ENCODE peak calls at places on chromosomes 1 and 21, in four cellular contexts. One of them, this sample, is unnamed. For H3K27me3, the result is how much of the 10 kb centered on the place peaks cover.

GRCh38 chr1:171188388-171189266 is 3.5 kb downstream of the FMO2 start:
- DNase-seq in right lobe of liver: peak
- DNase-seq in A673: peak
- DNase-seq in heart left ventricle: no peak
- DNase-seq in this sample: peak

GRCh38 chr1:154767315-154768240 is 102.5 kb downstream of the KCNN3 start:
- DNase-seq in right lobe of liver: no peak
- DNase-seq in A673: no peak
- DNase-seq in heart left ventricle: no peak
- DNase-seq in this sample: peak

GRCh38 chr1:191343816-191344215 is 814.4 kb upstream of the RGS18 start:
- DNase-seq in right lobe of liver: no peak
- DNase-seq in A673: no peak
- DNase-seq in heart left ventricle: no peak
- DNase-seq in this sample: no peak

GRCh38 chr1:234197839-234198238 is 175.4 kb upstream of the COA6 start:
- DNase-seq in right lobe of liver: no peak
- DNase-seq in A673: no peak
- DNase-seq in heart left ventricle: no peak
- DNase-seq in this sample: no peak

GRCh38 chr1:97050501-97050900 is 328.9 kb downstream of the PTBP2 start:
- DNase-seq in right lobe of liver: no peak
- DNase-seq in A673: peak
- DNase-seq in heart left ventricle: no peak
- DNase-seq in this sample: peak

GRCh38 chr1:67957026-67957425 is 93.4 kb downstream of the DIRAS3 start:
- DNase-seq in right lobe of liver: no peak
- DNase-seq in A673: no peak
- DNase-seq in heart left ventricle: no peak
- DNase-seq in this sample: no peak

GRCh38 chr1:215710340-215710971 is 143.4 kb downstream of the KCTD3 start:
- DNase-seq in right lobe of liver: no peak
- DNase-seq in A673: peak
- DNase-seq in heart left ventricle: no peak
- DNase-seq in this sample: peak

GRCh38 chr1:211196880-211197279 is 62.3 kb upstream of the RCOR3 start:
- DNase-seq in right lobe of liver: no peak
- DNase-seq in A673: no peak
- DNase-seq in heart left ventricle: no peak
- DNase-seq in this sample: no peak

GRCh38 chr21:26041441-26042180 is 129.0 kb downstream of the APP start:
- DNase-seq in right lobe of liver: no peak
- DNase-seq in A673: peak
- DNase-seq in heart left ventricle: no peak
- DNase-seq in this sample: peak

GRCh38 chr1:119859647-119860046 is 36.7 kb downstream of the ADAM30 start:
- DNase-seq in right lobe of liver: no peak
- DNase-seq in A673: peak
- DNase-seq in heart left ventricle: no peak
- DNase-seq in this sample: peak

GRCh38 chr1:88982055-88982454 is 10.4 kb downstream of the KYAT3 start:
- DNase-seq in right lobe of liver: no peak
- DNase-seq in A673: no peak
- DNase-seq in heart left ventricle: no peak
- DNase-seq in this sample: no peak

GRCh38 chr1:13965770-13966398 is 265.9 kb downstream of the PRDM2 start:
- DNase-seq in right lobe of liver: no peak
- DNase-seq in A673: peak
- DNase-seq in heart left ventricle: no peak
- DNase-seq in this sample: peak

GRCh38 chr21:21714396-21714795 is 716.2 kb downstream of the NCAM2 start:
- DNase-seq in right lobe of liver: no peak
- DNase-seq in A673: peak
- DNase-seq in heart left ventricle: no peak
- DNase-seq in this sample: peak

GRCh38 chr1:29810121-29811120 is 574.1 kb downstream of the PTPRU start:
- DNase-seq in right lobe of liver: peak
- DNase-seq in A673: no peak
- DNase-seq in heart left ventricle: no peak
- DNase-seq in this sample: no peak

GRCh38 chr1:153968000-153968363 is 280 bp downstream of the CREB3L4 start:
- DNase-seq in right lobe of liver: no peak
- DNase-seq in A673: no peak
- DNase-seq in heart left ventricle: no peak
- DNase-seq in this sample: no peak

GRCh38 chr1:33147997-33148314 is 33.9 kb downstream of the TRIM62 start:
- DNase-seq in right lobe of liver: no peak
- DNase-seq in A673: peak
- DNase-seq in heart left ventricle: no peak
- DNase-seq in this sample: peak

GRCh38 chr1:58064281-58064680 is 482.2 kb downstream of the OMA1 start:
- DNase-seq in right lobe of liver: no peak
- DNase-seq in A673: no peak
- DNase-seq in heart left ventricle: no peak
- DNase-seq in this sample: no peak

GRCh38 chr1:6121021-6121421 is 59.1 kb downstream of the CHD5 start:
- DNase-seq in right lobe of liver: no peak
- DNase-seq in A673: no peak
- DNase-seq in heart left ventricle: peak
- DNase-seq in this sample: no peak

GRCh38 chr21:44475266-44475665 is 20.0 kb downstream of the LRRC3 start:
- DNase-seq in right lobe of liver: no peak
- DNase-seq in A673: no peak
- DNase-seq in heart left ventricle: no peak
- DNase-seq in this sample: no peak

GRCh38 chr1:41811051-41811795 is 107.5 kb downstream of the HIVEP3 start:
- DNase-seq in right lobe of liver: no peak
- DNase-seq in A673: peak
- DNase-seq in heart left ventricle: no peak
- DNase-seq in this sample: no peak

GRCh38 chr1:24762133-24762676 is 17.0 kb downstream of the CLIC4 start:
- DNase-seq in right lobe of liver: no peak
- DNase-seq in A673: no peak
- DNase-seq in heart left ventricle: no peak
- DNase-seq in this sample: no peak

GRCh38 chr21:17572431-17572830 is 40.3 kb downstream of the BTG3 start:
- DNase-seq in right lobe of liver: no peak
- DNase-seq in A673: no peak
- DNase-seq in heart left ventricle: no peak
- DNase-seq in this sample: no peak

GRCh38 chr1:218371927-218372672 is 27.0 kb downstream of the TGFB2 start:
- DNase-seq in right lobe of liver: no peak
- DNase-seq in A673: no peak
- DNase-seq in heart left ventricle: no peak
- DNase-seq in this sample: peak

GRCh38 chr1:201999625-202000238 is 10.7 kb upstream of the ELF3 start:
- DNase-seq in right lobe of liver: no peak
- DNase-seq in A673: peak
- DNase-seq in heart left ventricle: no peak
- DNase-seq in this sample: peak

GRCh38 chr1:161420763-161421455 is 53.2 kb upstream of the CFAP126 start:
- DNase-seq in right lobe of liver: no peak
- DNase-seq in A673: peak
- DNase-seq in heart left ventricle: no peak
- DNase-seq in this sample: no peak

GRCh38 chr1:147167361-147167760 is 4.9 kb downstream of the PRKAB2 start:
- DNase-seq in right lobe of liver: no peak
- DNase-seq in A673: peak
- DNase-seq in heart left ventricle: no peak
- DNase-seq in this sample: no peak

GRCh38 chr1:164660415-164661174 is 101.6 kb downstream of the PBX1 start:
- DNase-seq in right lobe of liver: no peak
- DNase-seq in A673: no peak
- DNase-seq in heart left ventricle: no peak
- DNase-seq in this sample: no peak

GRCh38 chr21:20040768-20041167 is 957.4 kb upstream of the NCAM2 start:
- DNase-seq in right lobe of liver: no peak
- DNase-seq in A673: no peak
- DNase-seq in heart left ventricle: no peak
- DNase-seq in this sample: no peak

DNA sequence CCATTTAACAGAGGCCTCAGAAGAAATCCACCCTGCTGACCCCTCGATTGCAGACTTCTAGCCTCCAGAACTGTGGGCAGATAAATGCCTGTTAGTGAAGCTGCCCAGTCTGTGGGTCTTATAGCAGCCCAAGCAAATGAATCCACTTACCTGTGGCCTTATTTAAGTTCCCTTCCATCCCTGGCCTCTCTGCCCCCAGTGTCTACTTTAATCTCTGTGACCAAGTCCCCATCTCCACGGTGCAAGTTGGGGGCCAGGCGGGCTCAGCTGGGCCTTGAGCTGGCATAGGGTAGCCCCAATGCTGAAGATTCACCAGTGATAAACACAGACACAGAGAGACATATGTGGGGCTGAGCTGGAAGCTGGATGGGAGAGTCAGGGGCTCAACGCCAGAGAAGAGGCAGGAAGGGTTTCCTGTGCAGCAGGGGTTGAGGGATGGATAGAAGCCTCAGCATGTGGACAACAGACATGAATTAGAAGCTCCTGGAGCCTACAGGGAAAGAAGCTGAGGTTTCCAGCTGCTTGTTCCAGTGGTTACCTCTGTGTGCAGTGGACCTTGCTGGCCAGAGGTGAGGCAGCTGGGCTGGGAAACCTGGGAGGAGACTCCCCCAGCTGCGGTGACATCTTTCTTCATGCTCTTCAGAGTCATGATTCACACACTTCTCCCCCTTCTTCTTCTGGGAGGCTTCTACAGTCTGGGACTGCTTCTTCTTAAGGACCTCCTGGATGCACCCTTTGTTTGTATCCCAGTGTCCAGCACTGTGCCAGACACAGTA is 13.4 kb upstream of the B3GALT5 start:
- DNase-seq in right lobe of liver: no peak
- DNase-seq in A673: no peak
- DNase-seq in heart left ventricle: no peak
- DNase-seq in this sample: no peak
- H3K27ac ChIP-seq in right lobe of liver: no peak
- H3K27ac ChIP-seq in A673: no peak
- H3K27ac ChIP-seq in heart left ventricle: no peak
- H3K27ac ChIP-seq in this sample: no peak

GRCh38 chr1:182978158-182978853 is 25.3 kb upstream of the SHCBP1L start:
- DNase-seq in right lobe of liver: no peak
- DNase-seq in A673: no peak
- DNase-seq in heart left ventricle: no peak
- DNase-seq in this sample: no peak

GRCh38 chr1:182972231-182972630 is 19.3 kb upstream of the SHCBP1L start:
- DNase-seq in right lobe of liver: no peak
- DNase-seq in A673: no peak
- DNase-seq in heart left ventricle: no peak
- DNase-seq in this sample: no peak

GRCh38 chr1:182977480-182977879 is 24.5 kb upstream of the SHCBP1L start:
- DNase-seq in right lobe of liver: no peak
- DNase-seq in A673: no peak
- DNase-seq in heart left ventricle: no peak
- DNase-seq in this sample: no peak

GRCh38 chr1:182972821-182973220 is 19.9 kb upstream of the SHCBP1L start:
- DNase-seq in right lobe of liver: no peak
- DNase-seq in A673: no peak
- DNase-seq in heart left ventricle: no peak
- DNase-seq in this sample: no peak

DNA sequence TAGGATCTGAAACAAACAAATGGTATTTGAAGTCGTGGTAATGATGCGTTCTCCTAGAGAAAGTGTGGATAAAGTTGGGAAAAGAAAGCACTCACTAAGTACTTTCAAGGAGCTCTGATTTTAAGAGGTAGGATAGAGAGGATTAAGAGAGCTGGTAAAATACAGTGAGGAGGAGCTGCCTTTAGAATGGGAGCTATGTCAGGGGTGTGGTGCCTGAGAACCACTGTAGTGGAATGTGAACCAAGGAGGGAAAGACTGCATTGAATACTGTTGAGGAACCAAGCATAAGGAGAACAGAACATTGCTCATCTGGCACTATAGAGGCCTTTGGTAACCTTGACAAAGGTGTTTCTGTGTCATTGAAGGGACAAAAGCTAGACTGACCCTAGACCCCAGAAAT is 21.8 kb upstream of the SHCBP1L start:
- DNase-seq in right lobe of liver: no peak
- DNase-seq in A673: no peak
- DNase-seq in heart left ventricle: no peak
- DNase-seq in this sample: no peak
- H3K27me3 ChIP-seq in right lobe of liver: under half
- H3K27me3 ChIP-seq in A673: under half
- H3K27me3 ChIP-seq in heart left ventricle: under half
- H3K27me3 ChIP-seq in this sample: under half

DNA sequence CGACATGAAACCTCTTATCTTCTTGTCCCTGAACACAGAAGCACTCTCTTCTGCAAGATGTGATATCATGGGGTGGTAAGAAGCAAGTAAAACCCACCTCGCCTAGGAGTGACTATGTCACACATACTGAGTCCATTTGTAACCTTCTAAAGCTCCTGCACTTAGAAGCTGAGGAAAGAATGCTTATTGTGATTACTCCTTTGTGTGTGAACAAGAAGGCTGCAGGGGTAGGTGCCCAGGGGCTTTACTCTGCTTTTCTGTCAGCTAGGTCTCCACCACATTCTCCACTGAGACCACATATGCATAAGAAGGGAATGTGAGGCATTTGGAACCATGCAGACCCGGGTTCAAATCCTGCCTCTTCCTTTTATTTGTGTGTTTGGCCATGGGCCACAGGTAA is 144.3 kb downstream of the DMRTA2 start:
- DNase-seq in right lobe of liver: no peak
- DNase-seq in A673: no peak
- DNase-seq in heart left ventricle: no peak
- DNase-seq in this sample: no peak
- H3K4me3 ChIP-seq in right lobe of liver: no peak
- H3K4me3 ChIP-seq in A673: no peak
- H3K4me3 ChIP-seq in heart left ventricle: no peak
- H3K4me3 ChIP-seq in this sample: no peak

DNA sequence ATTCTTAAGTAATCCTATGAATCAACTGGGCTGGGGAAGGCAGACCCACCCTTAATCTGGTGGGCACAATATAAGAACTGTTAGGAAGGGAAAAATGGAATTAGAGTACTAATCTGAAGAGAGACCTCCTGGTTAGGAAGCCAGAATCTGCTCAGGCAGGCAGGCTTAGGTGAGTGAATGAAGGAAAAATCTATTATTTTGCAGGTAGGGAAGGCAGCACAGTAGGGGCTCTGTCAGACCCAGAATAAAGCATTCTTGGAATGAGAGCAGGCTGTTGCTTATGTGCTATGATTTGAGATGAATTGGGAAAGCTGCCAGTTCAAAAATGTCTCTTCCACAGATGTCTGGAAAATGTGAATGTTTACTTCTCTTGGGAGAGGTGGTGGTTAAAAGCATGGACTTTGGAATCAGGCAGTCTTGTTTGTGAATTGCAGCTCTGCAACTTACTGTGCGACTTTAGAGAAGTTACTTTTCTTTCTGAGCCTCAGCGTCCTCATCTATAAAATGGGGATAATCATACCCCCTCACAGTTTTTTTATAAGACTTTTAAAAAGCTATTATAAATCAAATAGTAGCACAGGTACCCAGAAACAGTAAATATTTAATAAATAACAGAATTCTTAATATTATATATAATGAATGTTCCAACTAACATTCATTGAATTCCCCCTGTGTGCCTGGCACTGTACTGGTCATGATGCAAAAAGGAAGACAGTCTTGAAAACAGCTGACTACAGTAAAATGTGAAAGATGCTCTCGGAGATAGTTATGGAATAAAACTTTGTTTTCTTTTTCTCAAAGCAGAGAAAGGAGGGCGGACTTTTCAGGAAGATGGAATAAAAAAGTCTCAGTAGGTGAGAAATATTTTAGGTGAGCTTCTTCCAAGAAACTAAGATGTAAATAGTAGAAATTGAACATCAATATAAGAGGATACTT is 15.3 kb upstream of the ZNF644 start:
- DNase-seq in right lobe of liver: no peak
- DNase-seq in A673: no peak
- DNase-seq in heart left ventricle: no peak
- DNase-seq in this sample: no peak
- H3K27ac ChIP-seq in right lobe of liver: no peak
- H3K27ac ChIP-seq in A673: no peak
- H3K27ac ChIP-seq in heart left ventricle: no peak
- H3K27ac ChIP-seq in this sample: no peak

This sample was measured in SJCRH30.